ENCODE peak calls at places on chromosomes 16 and 17, in eight cellular contexts. E, O, X, W, F, K, U and Y are unnamed samples.

GRCh38 chr17:31657876-31658275 is 201.2 kb downstream of the COPRS start:
- DNase-seq in E (no peak), O (no peak), X (no peak), W (no peak), F (no peak), K (no peak), U (no peak), Y (no peak)

GRCh38 chr16:154223-155030 is 2.0 kb downstream of the HBZ start:
- DNase-seq in E (no peak), O (peak), X (no peak), W (peak), F (peak), K (peak), U (peak), Y (peak)

GRCh38 chr16:57773680-57774295 is 28.5 kb downstream of the KIFC3 start:
- DNase-seq in E (no peak), O (no peak), X (no peak), W (no peak), F (no peak), K (no peak), U (no peak), Y (peak)

GRCh38 chr17:57751348-57751970 is 6.4 kb upstream of the CCDC182 start:
- DNase-seq in E (no peak), O (no peak), X (no peak), W (no peak), F (no peak), K (peak), U (no peak), Y (no peak)

GRCh38 chr17:32485261-32485955 is 1.4 kb upstream of the CDK5R1 start:
- DNase-seq in E (no peak), O (no peak), X (no peak), W (no peak), F (no peak), K (no peak), U (no peak), Y (no peak)

GRCh38 chr17:73533127-73533526 is 111.1 kb downstream of the SDK2 start:
- DNase-seq in E (no peak), O (no peak), X (no peak), W (no peak), F (no peak), K (no peak), U (no peak), Y (no peak)

GRCh38 chr16:50279142-50279865 is 13.0 kb downstream of the ADCY7 start:
- DNase-seq in E (peak), O (no peak), X (no peak), W (no peak), F (no peak), K (no peak), U (no peak), Y (no peak)

GRCh38 chr16:21336231-21336630 is 58.1 kb upstream of the CRYM start:
- DNase-seq in E (no peak), O (peak), X (no peak), W (peak), F (no peak), K (peak), U (no peak), Y (peak)

GRCh38 chr16:85275533-85276249 is 163.4 kb upstream of the CIBAR2 start:
- DNase-seq in E (peak), O (peak), X (peak), W (peak), F (peak), K (peak), U (peak), Y (peak)

GRCh38 chr17:61389670-61390478 is 9.8 kb upstream of the TBX2 start:
- DNase-seq in E (no peak), O (no peak), X (no peak), W (peak), F (no peak), K (peak), U (peak), Y (no peak)

GRCh38 chr16:27689711-27690110 is 139.8 kb downstream of the KATNIP start:
- DNase-seq in E (no peak), O (no peak), X (no peak), W (peak), F (no peak), K (no peak), U (no peak), Y (no peak)

GRCh38 chr17:40490289-40490853 is 11.1 kb downstream of the TNS4 start:
- DNase-seq in E (no peak), O (peak), X (no peak), W (peak), F (no peak), K (peak), U (peak), Y (peak)

GRCh38 chr16:48524348-48525200 is 85.4 kb downstream of the N4BP1 start:
- DNase-seq in E (no peak), O (peak), X (no peak), W (peak), F (no peak), K (no peak), U (no peak), Y (no peak)

DNA sequence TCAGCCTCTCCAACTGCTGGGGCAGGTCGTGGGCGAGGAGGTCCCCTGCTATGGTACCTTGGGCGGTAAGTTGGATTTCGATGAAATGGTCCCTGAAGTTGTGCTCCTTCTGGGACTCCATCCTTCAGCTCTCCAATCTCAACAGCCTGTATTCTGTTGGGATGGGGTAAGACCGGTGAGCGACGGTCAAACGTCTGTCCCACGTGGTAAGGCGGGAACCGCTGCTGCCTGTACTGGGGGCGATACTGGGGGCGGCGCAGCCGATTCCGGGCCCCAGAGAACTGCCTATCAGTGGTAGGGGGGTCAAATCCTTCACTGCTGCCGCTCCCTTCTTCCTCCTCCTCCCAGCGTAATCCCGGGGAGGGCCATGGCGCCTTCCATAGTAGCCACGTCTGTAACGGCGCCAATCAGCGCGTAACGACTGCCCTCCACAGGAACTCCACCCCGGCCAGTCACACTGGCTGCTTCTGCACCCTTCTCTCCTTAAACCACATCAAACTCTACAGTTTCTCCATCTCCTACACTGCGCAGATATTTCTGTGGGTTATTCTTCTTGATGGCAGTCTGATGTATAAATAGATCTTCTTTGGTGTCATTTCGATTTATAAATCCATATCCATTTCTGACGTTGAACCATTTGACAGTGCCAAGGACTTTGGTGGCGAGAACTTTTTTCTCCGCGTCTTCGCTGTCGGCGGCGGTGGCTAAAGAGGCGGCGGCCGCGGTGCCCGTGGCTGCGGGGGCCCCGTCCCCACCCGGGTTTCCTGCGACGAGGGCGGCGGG is 41.1 kb downstream of the AHSP start:
- DNase-seq in E (no peak), O (no peak), X (no peak), W (peak), F (no peak), K (peak), U (peak), Y (peak)
- H3K9ac ChIP-seq in E (peak), O (no peak), X (no peak), W (no peak), F (no peak), K (no peak), U (no peak), Y (no peak)

GRCh38 chr17:7915611-7916382 is at the start of gene RNF227:
- DNase-seq in E (no peak), O (peak), X (peak), W (peak), F (peak), K (peak), U (peak), Y (peak)

GRCh38 chr17:7916799-7917198 is 710 bp upstream of the RNF227 start:
- DNase-seq in E (no peak), O (peak), X (no peak), W (peak), F (no peak), K (peak), U (no peak), Y (peak)

GRCh38 chr17:7912927-7913524 is 3.1 kb downstream of the RNF227 start:
- DNase-seq in E (no peak), O (peak), X (peak), W (peak), F (peak), K (peak), U (peak), Y (peak)

GRCh38 chr17:7914771-7915610 is 1.1 kb downstream of the RNF227 start:
- DNase-seq in E (no peak), O (peak), X (no peak), W (peak), F (no peak), K (no peak), U (no peak), Y (peak)

DNA sequence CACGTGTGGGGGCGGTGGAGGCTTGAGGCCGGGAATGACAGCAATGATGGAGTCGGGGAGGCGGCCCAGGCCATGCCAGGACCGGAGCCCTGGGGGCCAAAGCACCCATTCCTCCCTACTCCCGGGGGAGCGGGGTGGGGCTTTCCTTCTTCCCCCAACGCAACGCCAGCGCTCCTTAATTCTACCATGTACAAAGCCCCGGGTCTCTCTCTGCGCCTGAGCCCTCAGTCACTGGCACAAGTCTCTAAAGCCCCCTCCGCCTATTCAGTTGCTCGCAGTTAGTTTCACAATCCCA is 241 bp upstream of the RNF227 start:
- DNase-seq in E (no peak), O (no peak), X (no peak), W (no peak), F (no peak), K (no peak), U (no peak), Y (no peak)
- H3K9ac ChIP-seq in E (peak), O (no peak), X (no peak), W (peak), F (no peak), K (peak), U (no peak), Y (no peak)

GRCh38 chr17:49210158-49211029 is at the start of the genes ABI3 and GNGT2:
- DNase-seq in E (no peak), O (no peak), X (no peak), W (no peak), F (no peak), K (no peak), U (peak), Y (peak)
- H3K9ac ChIP-seq in E (peak), O (no peak), X (no peak), W (no peak), F (no peak), K (no peak), U (no peak), Y (peak)

GRCh38 chr17:81580481-81580880 is 28.3 kb upstream of the FAAP100 start:
- DNase-seq in E (no peak), O (no peak), X (no peak), W (no peak), F (no peak), K (no peak), U (no peak), Y (no peak)
- H3K9ac ChIP-seq in E (peak), O (no peak), X (no peak), W (no peak), F (no peak), K (no peak), U (no peak), Y (no peak)

GRCh38 chr17:41655611-41656111 is 31.3 kb upstream of the KRT17 start:
- DNase-seq in E (no peak), O (peak), X (no peak), W (no peak), F (no peak), K (no peak), U (peak), Y (no peak)
- H3K9ac ChIP-seq in E (peak), O (peak), X (peak), W (no peak), F (peak), K (no peak), U (no peak), Y (no peak)

GRCh38 chr17:48590603-48591161 is 641 bp upstream of the HOXB3 start:
- DNase-seq in E (no peak), O (no peak), X (no peak), W (no peak), F (no peak), K (no peak), U (no peak), Y (peak)

GRCh38 chr17:48591435-48592077 is 1.5 kb upstream of the HOXB3 start:
- DNase-seq in E (no peak), O (no peak), X (no peak), W (no peak), F (no peak), K (no peak), U (no peak), Y (no peak)

GRCh38 chr17:48592592-48592991 is 987 bp downstream of the HOXB5 start:
- DNase-seq in E (no peak), O (no peak), X (no peak), W (peak), F (no peak), K (no peak), U (no peak), Y (no peak)

GRCh38 chr17:48593126-48593829 is at the start of gene HOXB5:
- DNase-seq in E (no peak), O (no peak), X (no peak), W (peak), F (no peak), K (no peak), U (peak), Y (peak)

GRCh38 chr17:48592097-48592496 is 1.5 kb downstream of the HOXB5 start:
- DNase-seq in E (no peak), O (no peak), X (no peak), W (peak), F (no peak), K (no peak), U (no peak), Y (peak)
- H3K9ac ChIP-seq in E (no peak), O (no peak), X (no peak), W (peak), F (no peak), K (peak), U (no peak), Y (peak)

GRCh38 chr16:79592150-79592549 is 8.4 kb downstream of the MAF start:
- DNase-seq in E (no peak), O (no peak), X (no peak), W (no peak), F (no peak), K (no peak), U (no peak), Y (no peak)
- H3K9ac ChIP-seq in E (no peak), O (no peak), X (no peak), W (no peak), F (no peak), K (peak), U (no peak), Y (no peak)